ENCODE peak calls at places on chromosomes 5 and 9, in nine cellular contexts. G is astrocyte of the spinal cord; I is MCF 10A; C is AG09319; H is natural killer cell; D is choroid plexus epithelial cell; A is hepatocyte; T is CD8-positive, alpha-beta T cell; O is ovary. F is an unnamed sample.

GRCh38 chr5:175257128-175257846 is 186.7 kb downstream of the DRD1 start:
- DNase-seq in O (no peak), H (no peak), D (no peak), A (no peak), G (no peak), C (no peak), T (no peak), I (no peak), F (no peak)

GRCh38 chr9:100589582-100589981 is 11.7 kb downstream of the CAVIN4 start:
- DNase-seq in I (no peak), H (no peak), G (peak), T (no peak), D (peak), C (no peak), O (no peak), A (no peak), F (no peak)

GRCh38 chr9:1726993-1727759 is 288.0 kb upstream of the SMARCA2 start:
- DNase-seq in D (no peak), O (no peak), H (no peak), T (no peak), G (no peak), I (peak), C (no peak), A (no peak), F (peak)

GRCh38 chr9:4970970-4971641 is 14.0 kb upstream of the JAK2 start:
- DNase-seq in I (no peak), T (no peak), H (no peak), G (no peak), A (no peak), C (no peak), O (no peak), D (no peak), F (peak)

GRCh38 chr9:88011005-88011766 is 36.9 kb upstream of the CDK20 start:
- DNase-seq in O (no peak), G (no peak), D (peak), T (no peak), H (no peak), A (peak), I (peak), C (no peak), F (no peak)

GRCh38 chr9:108033976-108034964 is 544.7 kb upstream of the KLF4 start:
- DNase-seq in C (peak), D (peak), O (peak), A (no peak), I (no peak), H (no peak), T (no peak), G (no peak), F (no peak)

GRCh38 chr9:93666279-93666784 is 89.9 kb downstream of the PHF2 start:
- DNase-seq in G (no peak), H (no peak), O (peak), T (no peak), C (no peak), A (no peak), I (no peak), D (no peak), F (no peak)

GRCh38 chr9:116020146-116020545 is 133.4 kb upstream of the PAPPA start:
- DNase-seq in I (no peak), T (no peak), O (no peak), A (no peak), C (no peak), D (peak), H (no peak), G (no peak), F (no peak)

GRCh38 chr5:36877667-36878420 is 1.3 kb downstream of the NIPBL start:
- DNase-seq in C (no peak), I (peak), H (no peak), O (no peak), T (no peak), D (peak), G (peak), A (no peak), F (peak)

GRCh38 chr5:134503937-134504437 is 21.5 kb upstream of the JADE2 start:
- DNase-seq in O (no peak), D (no peak), H (no peak), T (no peak), I (no peak), G (peak), A (no peak), C (no peak), F (no peak)

GRCh38 chr9:95096807-95097206 is 220.7 kb downstream of the FANCC start:
- DNase-seq in O (no peak), H (no peak), D (no peak), C (no peak), I (peak), G (no peak), A (no peak), T (no peak), F (peak)

GRCh38 chr5:121384359-121384758 is 467.3 kb upstream of the FTMT start:
- DNase-seq in G (no peak), A (no peak), C (no peak), O (no peak), H (no peak), T (no peak), D (no peak), I (no peak), F (no peak)

GRCh38 chr9:78973906-78974305 is 597.9 kb upstream of the TLE4 start:
- DNase-seq in T (no peak), A (no peak), D (peak), G (peak), I (peak), H (no peak), C (peak), O (no peak), F (no peak)

GRCh38 chr9:14238518-14238917 is 75.4 kb downstream of the NFIB start:
- DNase-seq in I (peak), C (no peak), T (no peak), H (no peak), D (peak), O (no peak), A (peak), G (peak), F (no peak)

GRCh38 chr9:81871695-81872094 is 56.5 kb upstream of the SPATA31D4 start:
- DNase-seq in C (no peak), A (no peak), D (peak), T (no peak), O (no peak), G (peak), I (peak), H (no peak), F (no peak)

GRCh38 chr5:75265731-75266130 is 29.1 kb upstream of the ANKRD31 start:
- DNase-seq in O (no peak), T (no peak), D (peak), G (peak), C (peak), H (no peak), I (peak), A (peak), F (peak)

GRCh38 chr5:14309864-14310531 is 166.9 kb downstream of the TRIO start:
- DNase-seq in D (no peak), T (no peak), I (no peak), O (no peak), C (no peak), G (no peak), H (no peak), A (no peak), F (no peak)

GRCh38 chr9:89781838-89782237 is 177.0 kb downstream of the GADD45G start:
- DNase-seq in H (no peak), D (no peak), C (no peak), T (no peak), I (no peak), O (no peak), A (no peak), G (no peak), F (peak)

GRCh38 chr9:85200726-85201402 is 531.3 kb downstream of the NTRK2 start:
- DNase-seq in G (peak), T (no peak), O (no peak), A (no peak), I (peak), H (no peak), D (no peak), C (peak), F (no peak)

GRCh38 chr9:95507456-95508241 is 9.1 kb downstream of the PTCH1 start:
- DNase-seq in A (peak), H (peak), G (peak), I (peak), C (peak), T (peak), D (peak), O (peak), F (peak)

GRCh38 chr5:34505731-34506130 is 150.4 kb upstream of the RAI14 start:
- DNase-seq in A (no peak), H (no peak), T (no peak), O (no peak), I (no peak), G (no peak), C (no peak), D (no peak), F (no peak)

GRCh38 chr9:126036881-126037291 is 289.7 kb downstream of the PBX3 start:
- DNase-seq in I (no peak), T (no peak), G (no peak), H (no peak), C (no peak), O (no peak), D (no peak), A (no peak), F (no peak)

GRCh38 chr9:88052446-88052845 is 78.1 kb upstream of the CDK20 start:
- DNase-seq in G (no peak), D (peak), H (no peak), I (no peak), T (no peak), A (no peak), O (no peak), C (no peak), F (no peak)

GRCh38 chr5:54234304-54234938 is 76.0 kb downstream of the ARL15 start:
- DNase-seq in G (peak), T (no peak), I (peak), H (no peak), D (peak), C (peak), A (peak), O (no peak), F (peak)

GRCh38 chr5:10678236-10678635 is 82.8 kb downstream of the DAP start:
- DNase-seq in G (peak), H (no peak), A (no peak), O (no peak), D (no peak), T (no peak), I (no peak), C (no peak), F (no peak)

GRCh38 chr5:170071748-170072147 is 33.9 kb upstream of the FOXI1 start:
- DNase-seq in O (no peak), A (no peak), G (no peak), T (no peak), H (no peak), C (no peak), I (no peak), D (no peak), F (no peak)

GRCh38 chr5:81850494-81850893 is 99.6 kb upstream of the SSBP2 start:
- DNase-seq in A (no peak), T (no peak), G (peak), I (no peak), C (no peak), D (no peak), H (no peak), O (no peak), F (peak)

GRCh38 chr9:134502261-134503211 is 139.1 kb upstream of the COL5A1 start:
- DNase-seq in A (peak), T (no peak), I (peak), D (peak), G (peak), H (no peak), C (peak), O (peak), F (peak)

GRCh38 chr5:34735436-34736426 is 79.6 kb downstream of the RAI14 start:
- DNase-seq in G (peak), C (peak), H (no peak), O (no peak), A (no peak), T (no peak), I (peak), D (peak), F (peak)

GRCh38 chr9:134322781-134323241 is 3.4 kb upstream of the RXRA start:
- DNase-seq in I (no peak), T (no peak), A (no peak), D (no peak), H (no peak), G (no peak), C (no peak), O (peak), F (no peak)

DNA sequence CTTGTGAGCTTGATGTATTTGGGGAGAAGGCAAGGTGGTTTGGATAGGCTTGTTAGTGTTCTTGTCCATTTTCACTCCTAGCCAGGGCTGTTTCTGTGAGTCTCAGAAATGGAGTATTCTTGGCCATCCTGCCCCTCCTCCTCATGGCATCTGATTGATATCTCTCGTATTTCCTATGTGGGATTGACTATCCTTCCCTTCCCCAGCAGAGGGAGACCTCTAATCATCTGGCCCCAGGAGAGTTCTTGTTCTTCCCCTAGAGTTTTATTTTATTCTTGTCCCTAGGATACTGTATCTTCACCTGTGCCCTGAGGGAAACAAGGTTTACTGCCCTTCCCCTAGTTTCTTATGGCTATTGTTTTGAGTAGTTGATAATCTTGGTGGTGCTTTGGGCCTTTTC is 114.4 kb downstream of the VPS13A start:
- DNase-seq in O (no peak), G (no peak), D (peak), I (peak), C (no peak), A (peak), H (no peak), T (no peak), F (peak)
- TF ChIP-seq CTCF in O (no peak), G (peak), D (peak), I (peak), C (peak), A (peak), H (no peak), T (no peak), F (peak)

GRCh38 chr9:92438900-92439526 is 14.7 kb upstream of the OMD start:
- DNase-seq in O (no peak), H (no peak), A (peak), G (peak), D (peak), T (no peak), C (no peak), I (peak), F (peak)
- TF ChIP-seq CTCF in O (no peak), H (peak), A (peak), G (no peak), D (no peak), T (peak), C (peak), I (peak), F (no peak)

DNA sequence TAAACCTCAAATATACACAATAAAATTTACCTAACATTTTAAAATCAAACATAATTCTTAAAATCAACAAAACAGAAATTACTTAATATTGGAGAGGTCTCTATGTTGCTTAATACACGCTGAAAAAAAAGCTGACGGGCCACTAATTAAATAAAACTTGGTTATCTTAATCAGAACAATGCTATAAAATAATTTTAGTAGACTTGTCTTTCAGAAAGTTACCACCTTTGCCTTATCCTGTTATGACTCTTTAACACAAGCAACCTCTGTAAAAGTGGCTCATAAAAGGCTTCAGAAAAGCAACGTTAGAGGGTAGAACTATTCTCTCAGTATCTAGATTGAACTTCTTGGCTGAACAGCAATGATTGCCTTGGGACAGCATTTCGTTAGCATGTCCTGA is 251.0 kb upstream of the RIOK2 start:
- DNase-seq in D (no peak), G (no peak), O (no peak), H (no peak), C (no peak), I (no peak), A (no peak), T (no peak), F (no peak)
- TF ChIP-seq CTCF in D (no peak), G (no peak), O (no peak), H (no peak), C (no peak), I (no peak), A (no peak), T (no peak), F (no peak)

DNA sequence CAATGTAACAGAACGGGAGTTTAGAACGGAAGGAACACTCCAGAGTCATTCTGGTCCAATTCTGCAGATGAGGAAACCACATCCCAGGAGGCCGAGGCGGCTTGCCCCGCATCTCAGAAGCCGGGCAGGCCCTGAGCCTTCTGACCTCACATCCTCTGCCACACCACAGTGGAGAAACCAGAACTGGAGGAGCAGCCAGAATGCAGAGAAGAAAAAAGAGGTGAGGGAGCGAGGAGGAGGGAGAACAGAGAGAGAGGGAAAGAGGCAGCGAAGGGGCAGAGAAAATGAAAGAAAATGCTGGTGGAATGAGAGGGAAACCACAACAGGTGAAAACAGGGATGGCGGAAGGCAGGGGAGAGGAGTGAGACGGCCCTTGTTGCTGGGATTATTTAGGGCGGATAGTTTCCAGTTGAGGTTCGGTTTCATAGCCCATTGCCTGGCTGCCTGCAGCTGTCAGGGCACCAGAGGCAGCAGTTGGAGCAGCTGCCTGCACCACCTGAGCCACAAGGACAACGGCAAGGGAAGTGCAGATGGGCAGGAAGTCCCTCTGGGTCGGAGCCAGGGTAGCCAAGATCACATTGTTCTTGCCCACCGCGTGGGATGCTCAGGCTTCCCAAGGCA is at the start of gene HMHB1:
- DNase-seq in G (no peak), D (no peak), A (no peak), I (no peak), O (no peak), H (no peak), T (no peak), C (no peak), F (no peak)
- TF ChIP-seq CTCF in G (no peak), D (no peak), A (no peak), I (no peak), O (no peak), H (no peak), T (no peak), C (no peak), F (no peak)

GRCh38 chr5:145887976-145888574 is 15.3 kb upstream of the GRXCR2 start:
- DNase-seq in T (no peak), G (peak), C (no peak), I (peak), D (peak), H (no peak), O (no peak), A (peak), F (peak)
- TF ChIP-seq CTCF in T (no peak), G (peak), C (peak), I (peak), D (peak), H (no peak), O (no peak), A (peak), F (peak)

GRCh38 chr5:68644971-68645370 is 429.4 kb downstream of the PIK3R1 start:
- DNase-seq in H (no peak), A (no peak), C (no peak), T (no peak), D (no peak), G (no peak), I (no peak), O (no peak), F (peak)
- TF ChIP-seq CTCF in H (no peak), A (no peak), C (no peak), T (no peak), D (no peak), G (no peak), I (no peak), O (no peak), F (no peak)

DNA sequence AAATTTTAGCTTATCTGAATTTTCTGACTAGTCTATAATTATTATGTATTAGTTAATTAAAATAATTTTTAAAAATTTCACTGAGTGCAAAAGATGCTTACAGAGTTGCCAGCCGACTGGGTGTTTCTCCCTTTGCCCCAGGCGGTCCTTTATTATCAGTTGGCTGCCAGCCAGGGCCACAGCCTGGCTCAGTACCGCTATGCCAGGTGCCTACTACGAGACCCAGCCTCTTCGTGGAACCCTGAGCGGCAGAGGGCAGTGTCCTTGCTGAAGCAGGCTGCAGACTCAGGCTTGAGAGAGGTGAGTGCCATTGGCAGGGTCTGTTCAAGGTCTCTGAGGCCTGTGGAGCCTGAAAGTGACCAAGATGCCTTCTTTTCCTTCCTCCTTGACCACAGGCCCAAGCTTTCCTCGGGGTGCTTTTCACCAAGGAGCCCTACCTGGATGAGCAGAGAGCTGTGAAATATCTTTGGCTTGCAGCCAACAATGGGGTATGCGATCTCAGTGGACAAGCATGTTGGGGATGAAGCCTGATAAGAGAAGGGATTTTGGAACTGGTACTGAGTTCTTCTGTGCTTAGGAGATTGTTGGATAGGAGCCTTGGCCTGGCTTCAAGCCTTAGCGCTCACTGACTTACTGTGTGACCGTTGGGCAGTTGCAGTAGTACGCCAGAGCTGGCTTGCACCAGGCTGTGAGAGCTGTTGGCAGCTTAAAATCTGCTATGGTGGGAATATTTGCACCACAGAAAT is 10.6 kb downstream of the DELE1 start:
- DNase-seq in T (no peak), O (no peak), H (no peak), G (no peak), D (peak), A (no peak), C (no peak), I (no peak), F (no peak)
- TF ChIP-seq CTCF in T (no peak), O (no peak), H (no peak), G (no peak), D (no peak), A (no peak), C (no peak), I (no peak), F (no peak)

F was measured in NB4.